ENCODE peak calls at places on chromosomes 16 and 17, in seven cellular contexts. One of them, this sample, is unnamed.

GRCh38 chr17:81708739-81709185 is 3.3 kb upstream of the SLC25A10 start:
- DNase-seq in NCI-H1436: no peak
- DNase-seq in T follicular helper cell: no peak
- DNase-seq in lower leg skin: no peak
- DNase-seq in NCI-H526: no peak
- DNase-seq in HTR-8/SVneo: no peak
- DNase-seq in stimulated activated CD4-positive, alpha-beta T cell treated with anti-CD3 and anti-CD28 coated beads, Interleukin-4, amount 100 ng/mL, for 48 hours: no peak
- DNase-seq in this sample: no peak

GRCh38 chr17:75549246-75550138 is 24.0 kb downstream of the LLGL2 start:
- DNase-seq in NCI-H1436: peak
- DNase-seq in T follicular helper cell: no peak
- DNase-seq in lower leg skin: no peak
- DNase-seq in NCI-H526: peak
- DNase-seq in HTR-8/SVneo: no peak
- DNase-seq in stimulated activated CD4-positive, alpha-beta T cell treated with anti-CD3 and anti-CD28 coated beads, Interleukin-4, amount 100 ng/mL, for 48 hours: no peak
- DNase-seq in this sample: no peak

GRCh38 chr16:83561876-83562275 is 245.9 kb upstream of the HSBP1 start:
- DNase-seq in NCI-H1436: no peak
- DNase-seq in T follicular helper cell: no peak
- DNase-seq in lower leg skin: no peak
- DNase-seq in NCI-H526: no peak
- DNase-seq in HTR-8/SVneo: peak
- DNase-seq in stimulated activated CD4-positive, alpha-beta T cell treated with anti-CD3 and anti-CD28 coated beads, Interleukin-4, amount 100 ng/mL, for 48 hours: no peak
- DNase-seq in this sample: no peak

GRCh38 chr17:37168731-37169353 is 206.9 kb upstream of the C17orf78 start:
- DNase-seq in NCI-H1436: no peak
- DNase-seq in T follicular helper cell: no peak
- DNase-seq in lower leg skin: no peak
- DNase-seq in NCI-H526: peak
- DNase-seq in HTR-8/SVneo: no peak
- DNase-seq in stimulated activated CD4-positive, alpha-beta T cell treated with anti-CD3 and anti-CD28 coated beads, Interleukin-4, amount 100 ng/mL, for 48 hours: no peak
- DNase-seq in this sample: no peak

GRCh38 chr17:64091116-64091515 is 38.8 kb downstream of the ERN1 start:
- DNase-seq in NCI-H1436: no peak
- DNase-seq in T follicular helper cell: no peak
- DNase-seq in lower leg skin: no peak
- DNase-seq in NCI-H526: no peak
- DNase-seq in HTR-8/SVneo: no peak
- DNase-seq in stimulated activated CD4-positive, alpha-beta T cell treated with anti-CD3 and anti-CD28 coated beads, Interleukin-4, amount 100 ng/mL, for 48 hours: no peak
- DNase-seq in this sample: peak

GRCh38 chr16:85502357-85502756 is 110.8 kb upstream of the GSE1 start:
- DNase-seq in NCI-H1436: no peak
- DNase-seq in T follicular helper cell: no peak
- DNase-seq in lower leg skin: no peak
- DNase-seq in NCI-H526: no peak
- DNase-seq in HTR-8/SVneo: no peak
- DNase-seq in stimulated activated CD4-positive, alpha-beta T cell treated with anti-CD3 and anti-CD28 coated beads, Interleukin-4, amount 100 ng/mL, for 48 hours: no peak
- DNase-seq in this sample: no peak

GRCh38 chr16:57863434-57864160 is 61.3 kb upstream of the KIFC3 start:
- DNase-seq in NCI-H1436: peak
- DNase-seq in T follicular helper cell: no peak
- DNase-seq in lower leg skin: peak
- DNase-seq in NCI-H526: no peak
- DNase-seq in HTR-8/SVneo: peak
- DNase-seq in stimulated activated CD4-positive, alpha-beta T cell treated with anti-CD3 and anti-CD28 coated beads, Interleukin-4, amount 100 ng/mL, for 48 hours: no peak
- DNase-seq in this sample: no peak

GRCh38 chr16:86461037-86461436 is 49.3 kb upstream of the FOXF1 start:
- DNase-seq in NCI-H1436: no peak
- DNase-seq in T follicular helper cell: no peak
- DNase-seq in lower leg skin: no peak
- DNase-seq in NCI-H526: no peak
- DNase-seq in HTR-8/SVneo: no peak
- DNase-seq in stimulated activated CD4-positive, alpha-beta T cell treated with anti-CD3 and anti-CD28 coated beads, Interleukin-4, amount 100 ng/mL, for 48 hours: no peak
- DNase-seq in this sample: no peak

GRCh38 chr17:67633751-67634191 is 84.0 kb upstream of the NOL11 start:
- DNase-seq in NCI-H1436: no peak
- DNase-seq in T follicular helper cell: no peak
- DNase-seq in lower leg skin: no peak
- DNase-seq in NCI-H526: no peak
- DNase-seq in HTR-8/SVneo: no peak
- DNase-seq in stimulated activated CD4-positive, alpha-beta T cell treated with anti-CD3 and anti-CD28 coated beads, Interleukin-4, amount 100 ng/mL, for 48 hours: no peak
- DNase-seq in this sample: no peak

This sample was measured in GM19239.